ENCODE peak calls at places on chromosomes 6 and 20, in seven cellular contexts. N, A, O, E, W, R and M are unnamed samples.

GRCh38 chr6:150204705-150205472 is 62.0 kb downstream of the PPP1R14C start:
- DNase-seq in N (no peak), A (no peak), O (no peak), E (no peak), W (no peak), R (peak; percentile 27), M (no peak)

GRCh38 chr6:118755941-118756646 is 104.7 kb upstream of the CEP85L start:
- DNase-seq in N (no peak), A (no peak), O (no peak), E (no peak), W (no peak), R (no peak), M (no peak)

GRCh38 chr20:58196402-58197184 is 31.9 kb downstream of the ANKRD60 start:
- DNase-seq in N (no peak), A (no peak), O (no peak), E (no peak), W (no peak), R (no peak), M (no peak)

GRCh38 chr20:4076671-4077070 is 61.3 kb upstream of the RNF24 start:
- DNase-seq in N (no peak), A (no peak), O (peak; percentile 76), E (no peak), W (no peak), R (no peak), M (no peak)

GRCh38 chr20:57425150-57426013 is 34.2 kb downstream of the RBM38 start:
- DNase-seq in N (no peak), A (no peak), O (no peak), E (no peak), W (no peak), R (peak; percentile 51), M (no peak)

GRCh38 chr6:31345026-31345730 is 11.8 kb downstream of the HLA-B start:
- DNase-seq in N (no peak), A (no peak), O (no peak), E (no peak), W (no peak), R (no peak), M (no peak)

GRCh38 chr20:3980260-3981131 is 34.9 kb downstream of the RNF24 start:
- DNase-seq in N (no peak), A (peak; percentile 80), O (no peak), E (peak; percentile 19), W (no peak), R (peak; percentile 69), M (no peak)

GRCh38 chr20:48064929-48065328 is 279.6 kb upstream of the SULF2 start:
- DNase-seq in N (no peak), A (no peak), O (no peak), E (no peak), W (no peak), R (no peak), M (peak; percentile 49)

GRCh38 chr6:32945106-32945761 is 4.4 kb upstream of the HLA-DMB start:
- DNase-seq in N (no peak), A (no peak), O (no peak), E (no peak), W (peak; percentile 67), R (no peak), M (no peak)

GRCh38 chr6:144151010-144151727 is 852 bp downstream of the STX11 start:
- DNase-seq in N (no peak), A (no peak), O (no peak), E (no peak), W (peak; percentile 88), R (peak; percentile 48), M (no peak)

GRCh38 chr6:82227770-82228169 is 19.8 kb downstream of the IBTK start:
- DNase-seq in N (no peak), A (no peak), O (no peak), E (no peak), W (peak; percentile 5), R (no peak), M (no peak)

GRCh38 chr20:31587545-31588389 is 17.3 kb upstream of the ID1 start:
- DNase-seq in N (no peak), A (no peak), O (no peak), E (peak; percentile 77), W (no peak), R (no peak), M (no peak)

GRCh38 chr6:12152023-12152960 is 137.9 kb upstream of the EDN1 start:
- DNase-seq in N (no peak), A (no peak), O (no peak), E (no peak), W (no peak), R (no peak), M (no peak)

GRCh38 chr6:12151433-12151820 is 138.7 kb upstream of the EDN1 start:
- DNase-seq in N (no peak), A (no peak), O (no peak), E (no peak), W (no peak), R (no peak), M (no peak)

GRCh38 chr6:12148841-12149240 is 136.7 kb downstream of the HIVEP1 start:
- DNase-seq in N (no peak), A (no peak), O (no peak), E (no peak), W (no peak), R (no peak), M (no peak)

GRCh38 chr6:12149944-12150510 is 137.9 kb downstream of the HIVEP1 start:
- DNase-seq in N (no peak), A (no peak), O (no peak), E (no peak), W (no peak), R (no peak), M (no peak)

DNA sequence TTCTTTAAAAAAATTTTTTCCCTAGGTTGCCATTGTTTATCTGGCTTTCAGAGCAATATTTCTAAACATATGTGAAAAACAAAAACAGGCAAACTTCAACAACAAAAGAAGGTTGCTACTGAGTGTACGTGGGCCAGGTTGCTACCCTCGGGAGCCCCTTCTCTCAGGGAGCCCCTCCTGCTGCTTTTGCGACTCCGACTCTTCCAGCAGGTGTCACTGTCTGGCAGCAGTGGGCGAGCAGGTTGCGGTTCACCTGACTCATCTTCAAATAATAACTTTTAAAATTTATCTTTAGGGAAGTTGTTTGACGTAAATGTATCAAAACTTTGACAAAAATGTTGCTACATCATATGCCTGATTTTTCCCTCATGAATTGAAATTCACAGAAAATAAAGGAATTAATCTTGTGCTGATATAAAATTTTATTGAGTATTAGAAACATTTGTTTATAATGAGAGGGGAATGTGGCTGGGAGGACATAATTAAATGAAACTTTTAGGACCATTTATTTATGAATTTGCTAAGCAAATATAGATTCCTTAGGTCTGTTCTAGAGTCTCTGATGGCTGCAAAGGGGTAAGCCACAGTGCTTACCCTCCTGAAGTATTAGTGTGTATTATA is 138.8 kb downstream of the HIVEP1 start:
- DNase-seq in N (peak; percentile 67), A (peak; percentile 38), O (peak; percentile 19), E (peak; percentile 37), W (no peak), R (peak; percentile 36), M (no peak)
- TF ChIP-seq JUND in N (peak; percentile 59), A (no peak), O (no peak), E (no peak), W (no peak), R (no peak), M (no peak)

DNA sequence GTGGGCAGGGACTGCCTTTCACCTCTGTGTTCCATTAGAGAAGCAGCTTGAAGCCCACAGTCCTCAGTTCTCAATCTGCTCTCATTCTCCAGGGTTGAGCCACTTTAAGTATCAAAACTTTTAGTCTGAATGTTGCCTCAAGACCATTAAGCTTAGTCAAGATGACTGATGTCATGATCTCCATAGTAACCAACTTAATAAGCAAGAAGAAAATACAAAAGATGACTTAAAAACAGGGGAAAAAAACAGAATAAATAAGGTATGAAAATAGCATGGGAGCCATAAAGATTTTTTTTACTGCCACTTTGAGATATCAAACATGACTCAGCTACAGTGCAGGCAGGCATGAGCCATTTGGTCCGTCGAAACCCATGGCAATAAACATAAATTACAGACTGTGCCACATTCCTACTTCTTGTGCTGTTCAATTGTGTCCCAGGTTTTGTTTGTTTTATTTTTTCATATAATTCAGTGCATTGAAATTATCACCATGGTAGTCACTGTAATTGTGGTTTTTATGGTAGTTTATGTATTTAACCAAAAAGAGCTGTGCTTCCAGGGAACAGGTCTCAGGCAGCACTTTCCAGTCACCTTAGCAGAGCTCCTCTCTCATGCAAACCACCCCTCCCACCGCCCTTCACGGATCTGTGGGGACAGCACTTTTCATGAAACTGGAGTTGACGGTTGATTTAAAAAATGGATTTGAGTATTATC is 156.5 kb upstream of the INSM1 start:
- DNase-seq in N (no peak), A (no peak), O (no peak), E (no peak), W (no peak), R (no peak), M (no peak)
- TF ChIP-seq JUND in N (no peak), A (no peak), O (no peak), E (no peak), W (no peak), R (no peak), M (no peak)

DNA sequence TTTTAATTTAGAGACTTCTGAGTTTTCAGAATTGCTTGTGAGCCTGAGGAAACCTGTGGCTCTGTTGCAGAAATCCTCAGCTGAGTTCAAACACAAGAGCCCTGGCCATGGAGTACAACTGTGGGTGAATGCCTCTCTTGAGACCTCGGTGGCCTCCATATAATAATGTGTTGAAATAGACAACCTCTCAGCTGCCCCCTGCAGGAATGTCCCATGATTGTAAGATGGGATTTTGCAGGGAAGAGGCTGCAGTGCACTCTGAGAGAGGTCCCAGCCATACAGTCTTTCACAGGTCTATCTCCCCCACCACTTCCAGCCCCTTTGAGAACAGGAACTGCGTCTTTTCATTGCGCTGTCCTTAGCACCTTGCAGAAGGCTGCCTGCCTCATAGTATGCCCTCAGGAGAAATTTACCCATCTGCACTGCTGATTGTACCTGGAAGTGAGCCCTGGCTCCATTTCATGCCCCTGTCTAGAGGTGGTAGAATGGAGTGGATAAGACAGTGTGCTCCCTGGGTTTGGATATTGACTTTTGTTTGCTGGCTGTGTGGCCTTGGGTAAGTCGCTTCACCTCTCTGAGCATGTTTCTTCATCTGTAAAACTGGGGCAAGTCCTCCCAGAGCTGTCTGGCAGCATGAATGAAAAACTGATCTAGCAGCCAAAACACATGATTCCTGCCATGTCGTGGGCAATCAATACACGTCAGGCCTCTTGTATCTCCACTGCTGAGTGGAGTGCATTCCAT is 16.8 kb upstream of the CDH22 start:
- DNase-seq in N (no peak), A (peak; percentile 69), O (no peak), E (peak; percentile 71), W (no peak), R (peak; percentile 57), M (no peak)
- TF ChIP-seq JUND in N (no peak), A (no peak), O (no peak), E (no peak), W (no peak), R (no peak), M (no peak)

GRCh38 chr6:108762394-108762793 is 85.8 kb upstream of the ARMC2 start:
- DNase-seq in N (peak; percentile 19), A (no peak), O (no peak), E (no peak), W (no peak), R (no peak), M (no peak)

GRCh38 chr6:108763931-108764579 is 84.2 kb upstream of the ARMC2 start:
- DNase-seq in N (peak; percentile 29), A (peak; percentile 93), O (no peak), E (no peak), W (no peak), R (no peak), M (no peak)

GRCh38 chr6:108757357-108757756 is 90.9 kb upstream of the ARMC2 start:
- DNase-seq in N (no peak), A (no peak), O (no peak), E (no peak), W (no peak), R (no peak), M (no peak)

GRCh38 chr6:108758884-108759283 is 89.3 kb upstream of the ARMC2 start:
- DNase-seq in N (no peak), A (no peak), O (no peak), E (no peak), W (no peak), R (no peak), M (no peak)

GRCh38 chr6:108760158-108761050 is 87.8 kb upstream of the ARMC2 start:
- DNase-seq in N (no peak), A (no peak), O (no peak), E (no peak), W (no peak), R (no peak), M (no peak)
- TF ChIP-seq JUND in N (peak; percentile 23), A (no peak), O (no peak), E (peak; percentile 10), W (no peak), R (no peak), M (no peak)